ENCODE peak calls at places on chromosome 3, in eight cellular contexts. One of them, this sample, is unnamed.

GRCh38 chr3:113631143-113631542 is 65.3 kb downstream of the USF3 start:
- DNase-seq in GF-D8: peak; percentile 45
- DNase-seq in HTR-8/SVneo: no peak
- DNase-seq in GM06990: no peak
- DNase-seq in stimulated activated CD8-positive, alpha-beta memory T cell treated with anti-CD3 and anti-CD28 coated beads, Interleukin-2, amount 100 ng/mL, for 1 hour: no peak
- DNase-seq in heart left ventricle: no peak
- DNase-seq in stomach: no peak
- DNase-seq in PC-3: no peak
- DNase-seq in this sample: no peak

GRCh38 chr3:63635186-63635585 is 17.3 kb upstream of the SNTN start:
- DNase-seq in GF-D8: no peak
- DNase-seq in HTR-8/SVneo: no peak
- DNase-seq in GM06990: no peak
- DNase-seq in stimulated activated CD8-positive, alpha-beta memory T cell treated with anti-CD3 and anti-CD28 coated beads, Interleukin-2, amount 100 ng/mL, for 1 hour: no peak
- DNase-seq in heart left ventricle: no peak
- DNase-seq in stomach: no peak
- DNase-seq in PC-3: no peak
- DNase-seq in this sample: no peak

GRCh38 chr3:149364624-149365023 is 12.8 kb downstream of the TM4SF1 start:
- DNase-seq in GF-D8: no peak
- DNase-seq in HTR-8/SVneo: no peak
- DNase-seq in GM06990: no peak
- DNase-seq in stimulated activated CD8-positive, alpha-beta memory T cell treated with anti-CD3 and anti-CD28 coated beads, Interleukin-2, amount 100 ng/mL, for 1 hour: no peak
- DNase-seq in heart left ventricle: no peak
- DNase-seq in stomach: no peak
- DNase-seq in PC-3: no peak
- DNase-seq in this sample: no peak

GRCh38 chr3:175002732-175003143 is 143.6 kb downstream of the NAALADL2 start:
- DNase-seq in GF-D8: no peak
- DNase-seq in HTR-8/SVneo: peak; percentile 20
- DNase-seq in GM06990: no peak
- DNase-seq in stimulated activated CD8-positive, alpha-beta memory T cell treated with anti-CD3 and anti-CD28 coated beads, Interleukin-2, amount 100 ng/mL, for 1 hour: no peak
- DNase-seq in heart left ventricle: no peak
- DNase-seq in stomach: no peak
- DNase-seq in PC-3: peak; percentile 81
- DNase-seq in this sample: no peak

GRCh38 chr3:155079795-155080546 is at the start of gene MME:
- DNase-seq in GF-D8: no peak
- DNase-seq in HTR-8/SVneo: peak; percentile 66
- DNase-seq in GM06990: peak; percentile 11
- DNase-seq in stimulated activated CD8-positive, alpha-beta memory T cell treated with anti-CD3 and anti-CD28 coated beads, Interleukin-2, amount 100 ng/mL, for 1 hour: no peak
- DNase-seq in heart left ventricle: peak; percentile 14
- DNase-seq in stomach: peak; percentile 34
- DNase-seq in PC-3: peak; percentile 38
- DNase-seq in this sample: peak; percentile 50

GRCh38 chr3:117520582-117520981 is 811.0 kb downstream of the TUSC7 start:
- DNase-seq in GF-D8: no peak
- DNase-seq in HTR-8/SVneo: no peak
- DNase-seq in GM06990: no peak
- DNase-seq in stimulated activated CD8-positive, alpha-beta memory T cell treated with anti-CD3 and anti-CD28 coated beads, Interleukin-2, amount 100 ng/mL, for 1 hour: no peak
- DNase-seq in heart left ventricle: no peak
- DNase-seq in stomach: no peak
- DNase-seq in PC-3: no peak
- DNase-seq in this sample: no peak

GRCh38 chr3:126391631-126392030 is 3.1 kb upstream of the CFAP100 start:
- DNase-seq in GF-D8: no peak
- DNase-seq in HTR-8/SVneo: no peak
- DNase-seq in GM06990: no peak
- DNase-seq in stimulated activated CD8-positive, alpha-beta memory T cell treated with anti-CD3 and anti-CD28 coated beads, Interleukin-2, amount 100 ng/mL, for 1 hour: no peak
- DNase-seq in heart left ventricle: no peak
- DNase-seq in stomach: peak; percentile 9
- DNase-seq in PC-3: no peak
- DNase-seq in this sample: no peak

GRCh38 chr3:128006061-128006470 is 46.2 kb upstream of the SEC61A1 start:
- DNase-seq in GF-D8: no peak
- DNase-seq in HTR-8/SVneo: no peak
- DNase-seq in GM06990: no peak
- DNase-seq in stimulated activated CD8-positive, alpha-beta memory T cell treated with anti-CD3 and anti-CD28 coated beads, Interleukin-2, amount 100 ng/mL, for 1 hour: no peak
- DNase-seq in heart left ventricle: no peak
- DNase-seq in stomach: no peak
- DNase-seq in PC-3: no peak
- DNase-seq in this sample: no peak

GRCh38 chr3:128814514-128815317 is 64.7 kb upstream of the ACAD9 start:
- DNase-seq in GF-D8: no peak
- DNase-seq in HTR-8/SVneo: no peak
- DNase-seq in GM06990: no peak
- DNase-seq in stimulated activated CD8-positive, alpha-beta memory T cell treated with anti-CD3 and anti-CD28 coated beads, Interleukin-2, amount 100 ng/mL, for 1 hour: no peak
- DNase-seq in heart left ventricle: peak; percentile 59
- DNase-seq in stomach: no peak
- DNase-seq in PC-3: no peak
- DNase-seq in this sample: no peak

GRCh38 chr3:149765762-149766334 is 13.6 kb upstream of the COMMD2 start:
- DNase-seq in GF-D8: no peak
- DNase-seq in HTR-8/SVneo: peak; percentile 30
- DNase-seq in GM06990: no peak
- DNase-seq in stimulated activated CD8-positive, alpha-beta memory T cell treated with anti-CD3 and anti-CD28 coated beads, Interleukin-2, amount 100 ng/mL, for 1 hour: no peak
- DNase-seq in heart left ventricle: no peak
- DNase-seq in stomach: no peak
- DNase-seq in PC-3: peak; percentile 59
- DNase-seq in this sample: no peak

GRCh38 chr3:188133219-188133618 is 20.7 kb upstream of the LPP start:
- DNase-seq in GF-D8: no peak
- DNase-seq in HTR-8/SVneo: no peak
- DNase-seq in GM06990: no peak
- DNase-seq in stimulated activated CD8-positive, alpha-beta memory T cell treated with anti-CD3 and anti-CD28 coated beads, Interleukin-2, amount 100 ng/mL, for 1 hour: no peak
- DNase-seq in heart left ventricle: no peak
- DNase-seq in stomach: no peak
- DNase-seq in PC-3: peak; percentile 53
- DNase-seq in this sample: no peak

GRCh38 chr3:77902675-77903074 is 862.8 kb downstream of the ROBO2 start:
- DNase-seq in GF-D8: no peak
- DNase-seq in HTR-8/SVneo: no peak
- DNase-seq in GM06990: no peak
- DNase-seq in stimulated activated CD8-positive, alpha-beta memory T cell treated with anti-CD3 and anti-CD28 coated beads, Interleukin-2, amount 100 ng/mL, for 1 hour: no peak
- DNase-seq in heart left ventricle: no peak
- DNase-seq in stomach: no peak
- DNase-seq in PC-3: no peak
- DNase-seq in this sample: no peak

GRCh38 chr3:191393146-191393545 is 62.8 kb upstream of the UTS2B start:
- DNase-seq in GF-D8: no peak
- DNase-seq in HTR-8/SVneo: no peak
- DNase-seq in GM06990: no peak
- DNase-seq in stimulated activated CD8-positive, alpha-beta memory T cell treated with anti-CD3 and anti-CD28 coated beads, Interleukin-2, amount 100 ng/mL, for 1 hour: no peak
- DNase-seq in heart left ventricle: no peak
- DNase-seq in stomach: no peak
- DNase-seq in PC-3: no peak
- DNase-seq in this sample: no peak

GRCh38 chr3:126085841-126086240 is 1.9 kb upstream of the SLC41A3 start:
- DNase-seq in GF-D8: no peak
- DNase-seq in HTR-8/SVneo: no peak
- DNase-seq in GM06990: no peak
- DNase-seq in stimulated activated CD8-positive, alpha-beta memory T cell treated with anti-CD3 and anti-CD28 coated beads, Interleukin-2, amount 100 ng/mL, for 1 hour: no peak
- DNase-seq in heart left ventricle: no peak
- DNase-seq in stomach: no peak
- DNase-seq in PC-3: no peak
- DNase-seq in this sample: no peak

GRCh38 chr3:189304465-189305341 is 132.9 kb downstream of the TPRG1 start:
- DNase-seq in GF-D8: no peak
- DNase-seq in HTR-8/SVneo: peak; percentile 19
- DNase-seq in GM06990: no peak
- DNase-seq in stimulated activated CD8-positive, alpha-beta memory T cell treated with anti-CD3 and anti-CD28 coated beads, Interleukin-2, amount 100 ng/mL, for 1 hour: no peak
- DNase-seq in heart left ventricle: no peak
- DNase-seq in stomach: peak; percentile 93
- DNase-seq in PC-3: peak; percentile 99
- DNase-seq in this sample: no peak

GRCh38 chr3:105774444-105775180 is 94.2 kb downstream of the CBLB start:
- DNase-seq in GF-D8: no peak
- DNase-seq in HTR-8/SVneo: no peak
- DNase-seq in GM06990: peak; percentile 25
- DNase-seq in stimulated activated CD8-positive, alpha-beta memory T cell treated with anti-CD3 and anti-CD28 coated beads, Interleukin-2, amount 100 ng/mL, for 1 hour: no peak
- DNase-seq in heart left ventricle: no peak
- DNase-seq in stomach: no peak
- DNase-seq in PC-3: no peak
- DNase-seq in this sample: no peak

GRCh38 chr3:181292984-181293383 is 303.4 kb upstream of the DNAJC19 start:
- DNase-seq in GF-D8: no peak
- DNase-seq in HTR-8/SVneo: no peak
- DNase-seq in GM06990: peak; percentile 22
- DNase-seq in stimulated activated CD8-positive, alpha-beta memory T cell treated with anti-CD3 and anti-CD28 coated beads, Interleukin-2, amount 100 ng/mL, for 1 hour: no peak
- DNase-seq in heart left ventricle: no peak
- DNase-seq in stomach: no peak
- DNase-seq in PC-3: peak; percentile 24
- DNase-seq in this sample: no peak

GRCh38 chr3:150775001-150775599 is 12.1 kb upstream of the SIAH2 start:
- DNase-seq in GF-D8: no peak
- DNase-seq in HTR-8/SVneo: no peak
- DNase-seq in GM06990: no peak
- DNase-seq in stimulated activated CD8-positive, alpha-beta memory T cell treated with anti-CD3 and anti-CD28 coated beads, Interleukin-2, amount 100 ng/mL, for 1 hour: no peak
- DNase-seq in heart left ventricle: no peak
- DNase-seq in stomach: no peak
- DNase-seq in PC-3: no peak
- DNase-seq in this sample: no peak

GRCh38 chr3:172751188-172751571 is 654 bp downstream of the ECT2 start:
- DNase-seq in GF-D8: peak; percentile 64
- DNase-seq in HTR-8/SVneo: no peak
- DNase-seq in GM06990: no peak
- DNase-seq in stimulated activated CD8-positive, alpha-beta memory T cell treated with anti-CD3 and anti-CD28 coated beads, Interleukin-2, amount 100 ng/mL, for 1 hour: no peak
- DNase-seq in heart left ventricle: no peak
- DNase-seq in stomach: no peak
- DNase-seq in PC-3: peak; percentile 25
- DNase-seq in this sample: no peak

GRCh38 chr3:10273697-10274305 is 18.9 kb downstream of the GHRL start:
- DNase-seq in GF-D8: no peak
- DNase-seq in HTR-8/SVneo: no peak
- DNase-seq in GM06990: no peak
- DNase-seq in stimulated activated CD8-positive, alpha-beta memory T cell treated with anti-CD3 and anti-CD28 coated beads, Interleukin-2, amount 100 ng/mL, for 1 hour: no peak
- DNase-seq in heart left ventricle: no peak
- DNase-seq in stomach: no peak
- DNase-seq in PC-3: no peak
- DNase-seq in this sample: no peak

GRCh38 chr3:185654758-185655145 is 68.7 kb downstream of the SENP2 start:
- DNase-seq in GF-D8: no peak
- DNase-seq in HTR-8/SVneo: no peak
- DNase-seq in GM06990: no peak
- DNase-seq in stimulated activated CD8-positive, alpha-beta memory T cell treated with anti-CD3 and anti-CD28 coated beads, Interleukin-2, amount 100 ng/mL, for 1 hour: no peak
- DNase-seq in heart left ventricle: no peak
- DNase-seq in stomach: no peak
- DNase-seq in PC-3: no peak
- DNase-seq in this sample: no peak

GRCh38 chr3:48535578-48535977 is 21.0 kb downstream of the PFKFB4 start:
- DNase-seq in GF-D8: no peak
- DNase-seq in HTR-8/SVneo: no peak
- DNase-seq in GM06990: no peak
- DNase-seq in stimulated activated CD8-positive, alpha-beta memory T cell treated with anti-CD3 and anti-CD28 coated beads, Interleukin-2, amount 100 ng/mL, for 1 hour: no peak
- DNase-seq in heart left ventricle: no peak
- DNase-seq in stomach: no peak
- DNase-seq in PC-3: no peak
- DNase-seq in this sample: no peak

GRCh38 chr3:31288641-31289100 is 244.1 kb upstream of the STT3B start:
- DNase-seq in GF-D8: no peak
- DNase-seq in HTR-8/SVneo: peak; percentile 28
- DNase-seq in GM06990: no peak
- DNase-seq in stimulated activated CD8-positive, alpha-beta memory T cell treated with anti-CD3 and anti-CD28 coated beads, Interleukin-2, amount 100 ng/mL, for 1 hour: no peak
- DNase-seq in heart left ventricle: peak; percentile 20
- DNase-seq in stomach: peak; percentile 37
- DNase-seq in PC-3: peak; percentile 96
- DNase-seq in this sample: peak; percentile 11

GRCh38 chr3:33440328-33440577 is at the start of gene UBP1:
- DNase-seq in GF-D8: no peak
- DNase-seq in HTR-8/SVneo: no peak
- DNase-seq in GM06990: peak; percentile 100
- DNase-seq in stimulated activated CD8-positive, alpha-beta memory T cell treated with anti-CD3 and anti-CD28 coated beads, Interleukin-2, amount 100 ng/mL, for 1 hour: no peak
- DNase-seq in heart left ventricle: no peak
- DNase-seq in stomach: peak; percentile 100
- DNase-seq in PC-3: no peak
- DNase-seq in this sample: peak; percentile 100

GRCh38 chr3:40780341-40780800 is 255.6 kb downstream of the ZNF621 start:
- DNase-seq in GF-D8: no peak
- DNase-seq in HTR-8/SVneo: no peak
- DNase-seq in GM06990: no peak
- DNase-seq in stimulated activated CD8-positive, alpha-beta memory T cell treated with anti-CD3 and anti-CD28 coated beads, Interleukin-2, amount 100 ng/mL, for 1 hour: no peak
- DNase-seq in heart left ventricle: peak; percentile 88
- DNase-seq in stomach: peak; percentile 70
- DNase-seq in PC-3: peak; percentile 4
- DNase-seq in this sample: peak; percentile 86

GRCh38 chr3:148178508-148178907 is 519.2 kb upstream of the AGTR1 start:
- DNase-seq in GF-D8: no peak
- DNase-seq in HTR-8/SVneo: no peak
- DNase-seq in GM06990: no peak
- DNase-seq in stimulated activated CD8-positive, alpha-beta memory T cell treated with anti-CD3 and anti-CD28 coated beads, Interleukin-2, amount 100 ng/mL, for 1 hour: no peak
- DNase-seq in heart left ventricle: no peak
- DNase-seq in stomach: no peak
- DNase-seq in PC-3: peak; percentile 7
- DNase-seq in this sample: no peak

GRCh38 chr3:170043506-170043905 is 5.7 kb downstream of the GPR160 start:
- DNase-seq in GF-D8: no peak
- DNase-seq in HTR-8/SVneo: no peak
- DNase-seq in GM06990: no peak
- DNase-seq in stimulated activated CD8-positive, alpha-beta memory T cell treated with anti-CD3 and anti-CD28 coated beads, Interleukin-2, amount 100 ng/mL, for 1 hour: no peak
- DNase-seq in heart left ventricle: no peak
- DNase-seq in stomach: no peak
- DNase-seq in PC-3: no peak
- DNase-seq in this sample: no peak

GRCh38 chr3:8757551-8758518 is 11.6 kb downstream of the OXTR start:
- DNase-seq in GF-D8: no peak
- DNase-seq in HTR-8/SVneo: no peak
- DNase-seq in GM06990: no peak
- DNase-seq in stimulated activated CD8-positive, alpha-beta memory T cell treated with anti-CD3 and anti-CD28 coated beads, Interleukin-2, amount 100 ng/mL, for 1 hour: no peak
- DNase-seq in heart left ventricle: no peak
- DNase-seq in stomach: no peak
- DNase-seq in PC-3: peak; percentile 56
- DNase-seq in this sample: no peak

GRCh38 chr3:25338158-25338725 is 89.8 kb upstream of the RARB start:
- DNase-seq in GF-D8: no peak
- DNase-seq in HTR-8/SVneo: no peak
- DNase-seq in GM06990: no peak
- DNase-seq in stimulated activated CD8-positive, alpha-beta memory T cell treated with anti-CD3 and anti-CD28 coated beads, Interleukin-2, amount 100 ng/mL, for 1 hour: no peak
- DNase-seq in heart left ventricle: no peak
- DNase-seq in stomach: no peak
- DNase-seq in PC-3: no peak
- DNase-seq in this sample: no peak

This sample was measured in heart right ventricle.